ENCODE peak calls at places on chromosome 20, in nine cellular contexts. W is AG09309; X is endodermal cell; K is bronchial epithelial cell; R is naive thymus-derived CD4-positive, alpha-beta T cell; G is left ventricle myocardium inferior; S is thoracic aorta; O is WERI-Rb-1; F is fibroblast of lung. D is an unnamed sample.

GRCh38 chr20:33404281-33404680 is 3.0 kb upstream of the CDK5RAP1 start:
- DNase-seq in W (no peak), X (no peak), K (peak), R (no peak), G (no peak), S (no peak), O (no peak), F (no peak), D (no peak)

GRCh38 chr20:30167540-30167939 is 1089.9 kb upstream of the DEFB115 start:
- DNase-seq in W (no peak), X (no peak), K (no peak), R (no peak), G (no peak), S (no peak), O (no peak), F (no peak), D (no peak)

GRCh38 chr20:51529027-51529749 is 13.3 kb downstream of the NFATC2 start:
- DNase-seq in W (peak), X (no peak), K (no peak), R (no peak), G (no peak), S (no peak), O (no peak), F (peak), D (no peak)

GRCh38 chr20:37954205-37954604 is 51.3 kb downstream of the VSTM2L start:
- DNase-seq in W (no peak), X (no peak), K (no peak), R (no peak), G (no peak), S (no peak), O (no peak), F (no peak), D (no peak)

GRCh38 chr20:4091332-4092135 is 76.2 kb upstream of the RNF24 start:
- DNase-seq in W (no peak), X (peak), K (peak), R (peak), G (peak), S (no peak), O (peak), F (peak), D (no peak)

GRCh38 chr20:25273541-25274358 is 25.9 kb downstream of the PYGB start:
- DNase-seq in W (no peak), X (no peak), K (no peak), R (no peak), G (peak), S (no peak), O (peak), F (no peak), D (peak)

GRCh38 chr20:33554914-33555420 is 65.1 kb downstream of the CBFA2T2 start:
- DNase-seq in W (peak), X (no peak), K (peak), R (peak), G (no peak), S (no peak), O (no peak), F (peak), D (peak)

GRCh38 chr20:4820833-4821518 is 99.3 kb downstream of the PRND start:
- DNase-seq in W (peak), X (peak), K (peak), R (no peak), G (no peak), S (no peak), O (no peak), F (peak), D (peak)

GRCh38 chr20:22723659-22724058 is 139.3 kb upstream of the FOXA2 start:
- DNase-seq in W (peak), X (no peak), K (peak), R (no peak), G (no peak), S (no peak), O (no peak), F (no peak), D (no peak)

GRCh38 chr20:56626367-56627121 is 2.6 kb upstream of the TFAP2C start:
- DNase-seq in W (no peak), X (peak), K (peak), R (no peak), G (no peak), S (no peak), O (no peak), F (no peak), D (no peak)

GRCh38 chr20:910132-910839 is 5.8 kb downstream of the ANGPT4 start:
- DNase-seq in W (no peak), X (no peak), K (no peak), R (no peak), G (no peak), S (no peak), O (no peak), F (no peak), D (no peak)

DNA sequence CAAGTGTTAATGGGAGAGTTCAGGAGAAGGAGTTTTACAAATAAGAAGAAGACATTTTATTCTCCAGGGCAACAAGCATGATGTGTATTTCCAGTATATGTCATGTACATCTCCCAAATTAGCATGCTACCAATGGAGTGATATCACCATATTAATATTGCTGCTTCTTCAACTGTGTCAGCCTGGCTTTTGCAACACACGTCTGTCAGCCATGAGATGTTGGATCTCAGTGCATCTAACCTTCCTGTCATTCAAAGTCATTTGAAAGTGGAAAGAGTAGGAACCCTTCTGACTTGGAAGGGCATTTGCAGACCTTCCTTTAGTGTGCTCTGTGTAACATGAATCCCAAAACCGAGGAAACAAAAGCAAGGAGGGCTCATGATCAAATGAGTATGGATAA is 284.1 kb downstream of the ZNF217 start:
- DNase-seq in W (no peak), X (no peak), K (no peak), R (no peak), G (no peak), S (no peak), O (no peak), F (no peak), D (no peak)
- H3K4me3 ChIP-seq in W (no peak), X (no peak), K (no peak), R (no peak), G (no peak), S (no peak), O (no peak), F (no peak), D (no peak)

GRCh38 chr20:36541227-36542018 is at the start of gene MYL9:
- DNase-seq in W (no peak), X (peak), K (no peak), R (no peak), G (peak), S (peak), O (no peak), F (peak), D (no peak)

GRCh38 chr20:36543187-36544133 is 2.1 kb downstream of the MYL9 start:
- DNase-seq in W (no peak), X (peak), K (no peak), R (no peak), G (peak), S (peak), O (no peak), F (peak), D (no peak)

GRCh38 chr20:36544134-36545018 is 3.1 kb downstream of the MYL9 start:
- DNase-seq in W (no peak), X (peak), K (peak), R (no peak), G (peak), S (peak), O (no peak), F (peak), D (no peak)

GRCh38 chr20:36542019-36542488 is 735 bp downstream of the MYL9 start:
- DNase-seq in W (no peak), X (peak), K (peak), R (no peak), G (no peak), S (no peak), O (peak), F (peak), D (no peak)

DNA sequence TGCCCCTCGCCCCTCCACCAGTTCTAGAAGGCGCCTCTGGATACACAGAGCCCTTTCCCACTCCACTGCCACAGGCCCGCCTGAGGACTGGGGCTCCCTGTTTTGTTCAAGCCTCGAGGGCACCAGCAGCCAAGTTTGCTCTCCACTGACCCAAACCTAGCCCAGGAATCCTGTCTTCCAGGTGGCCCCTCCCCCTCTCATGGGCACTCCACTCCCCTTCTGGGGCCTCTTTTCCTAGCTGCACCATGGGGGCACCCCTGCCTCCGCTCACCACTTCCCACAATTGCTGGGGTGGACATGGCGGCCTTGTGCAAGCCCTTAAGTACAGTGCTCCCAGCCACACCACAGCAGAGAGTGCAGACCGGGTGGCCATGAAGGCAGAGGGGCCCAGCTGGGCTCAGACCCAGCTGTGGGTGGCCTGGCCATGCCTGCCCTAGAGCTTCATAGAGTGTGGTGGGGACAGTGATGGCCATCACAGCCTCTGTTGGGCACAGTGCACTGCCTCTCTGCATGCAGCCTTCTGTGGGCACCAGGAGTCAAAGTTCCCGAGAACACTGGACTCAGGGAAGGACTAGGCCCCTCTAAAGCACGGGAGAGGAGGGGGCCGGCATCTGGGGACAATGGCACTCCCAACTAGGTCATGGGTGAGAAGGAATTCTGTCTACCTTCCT is 1.3 kb downstream of the MYL9 start:
- DNase-seq in W (no peak), X (no peak), K (no peak), R (no peak), G (no peak), S (no peak), O (no peak), F (no peak), D (no peak)
- H3K4me3 ChIP-seq in W (peak), X (peak), K (no peak), R (no peak), G (peak), S (peak), O (no peak), F (peak), D (no peak)

DNA sequence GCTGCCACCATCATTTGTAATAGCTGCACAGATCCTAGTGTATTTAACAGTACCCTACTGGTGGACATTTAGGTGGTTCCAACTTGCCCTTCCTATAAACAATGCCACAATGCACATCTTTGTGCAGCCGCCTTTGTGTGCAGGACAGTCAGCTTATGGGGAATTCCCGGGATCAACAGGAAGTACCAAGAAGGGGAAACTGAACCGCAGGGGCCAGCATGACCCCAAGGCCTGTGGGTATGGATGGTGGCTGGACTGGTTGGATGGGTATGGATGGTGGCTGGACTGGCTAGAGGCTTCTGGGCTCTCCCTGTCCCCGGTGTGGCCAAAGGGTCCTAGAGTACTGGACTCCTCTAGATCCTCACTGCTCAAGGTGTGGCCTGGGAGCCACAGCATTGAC is 46.7 kb downstream of the CEBPB start:
- DNase-seq in W (no peak), X (no peak), K (no peak), R (no peak), G (no peak), S (no peak), O (no peak), F (no peak), D (no peak)
- H3K4me3 ChIP-seq in W (no peak), X (no peak), K (no peak), R (no peak), G (no peak), S (no peak), O (no peak), F (no peak), D (no peak)

GRCh38 chr20:45947110-45947866 is 12.8 kb downstream of the PCIF1 start:
- DNase-seq in W (no peak), X (no peak), K (no peak), R (no peak), G (no peak), S (no peak), O (no peak), F (no peak), D (no peak)
- H3K4me3 ChIP-seq in W (no peak), X (no peak), K (no peak), R (no peak), G (no peak), S (no peak), O (no peak), F (no peak), D (no peak)

D was measured in LNCaP clone FGC.